ENCODE peak calls at places on chromosome 1, in nine cellular contexts. J is progenitor cell of endocrine pancreas; P is astrocyte of the spinal cord; I is CD4-positive, alpha-beta T cell; L is endothelial cell of umbilical vein; Z is WTC11; O is HFF-Myc; F is K562; N is body of pancreas. U is an unnamed sample.

GRCh38 chr1:82991569-82991968 is 1007.4 kb downstream of the TTLL7 start:
- DNase-seq in J (no peak), P (no peak), I (no peak), L (no peak), Z (no peak), O (peak; percentile 24), F (no peak), N (no peak), U (no peak)

GRCh38 chr1:209674957-209675566 is at the start of gene G0S2:
- DNase-seq in J (peak; percentile 24), P (peak; percentile 54), I (no peak), L (no peak), Z (peak; percentile 63), O (no peak), F (peak; percentile 29), N (peak; percentile 88), U (no peak)

GRCh38 chr1:150970818-150971582 is 3.6 kb downstream of the CERS2 start:
- DNase-seq in J (no peak), P (peak; percentile 13), I (no peak), L (no peak), Z (no peak), O (no peak), F (no peak), N (peak; percentile 90), U (no peak)

GRCh38 chr1:162732566-162733335 is 57.8 kb upstream of the HSD17B7 start:
- DNase-seq in J (no peak), P (no peak), I (no peak), L (no peak), Z (no peak), O (no peak), F (no peak), N (peak; percentile 81), U (no peak)

GRCh38 chr1:5220421-5220820 is 566.0 kb downstream of the AJAP1 start:
- DNase-seq in J (no peak), P (no peak), I (no peak), L (no peak), Z (no peak), O (no peak), F (no peak), N (no peak), U (no peak)

GRCh38 chr1:10851024-10852013 is 54.9 kb upstream of the CASZ1 start:
- DNase-seq in J (no peak), P (no peak), I (no peak), L (no peak), Z (no peak), O (no peak), F (no peak), N (no peak), U (no peak)

GRCh38 chr1:37246631-37247030 is 212.3 kb upstream of the GRIK3 start:
- DNase-seq in J (no peak), P (no peak), I (no peak), L (no peak), Z (no peak), O (no peak), F (no peak), N (no peak), U (no peak)

GRCh38 chr1:243974451-243975292 is 76.4 kb upstream of the ZBTB18 start:
- DNase-seq in J (no peak), P (peak; percentile 21), I (no peak), L (peak; percentile 31), Z (no peak), O (no peak), F (no peak), N (no peak), U (no peak)

GRCh38 chr1:155078496-155079209 is at the start of gene EFNA3:
- DNase-seq in J (no peak), P (peak; percentile 32), I (peak; percentile 50), L (peak; percentile 65), Z (peak; percentile 84), O (no peak), F (peak; percentile 98), N (peak; percentile 73), U (no peak)

GRCh38 chr1:70143052-70143659 is 62.2 kb downstream of the LRRC40 start:
- DNase-seq in J (no peak), P (peak; percentile 54), I (no peak), L (no peak), Z (no peak), O (peak; percentile 20), F (no peak), N (no peak), U (no peak)
- TF ChIP-seq CTCF in J (peak; percentile 40), P (peak; percentile 45), I (no peak), L (no peak), Z (no peak), O (peak; percentile 25), F (peak; percentile 34), N (no peak), U (peak; percentile 56)

GRCh38 chr1:91165033-91165654 is 143.3 kb upstream of the ZNF644 start:
- DNase-seq in J (peak; percentile 73), P (peak; percentile 43), I (peak; percentile 60), L (peak; percentile 52), Z (peak; percentile 95), O (peak; percentile 21), F (peak; percentile 91), N (peak; percentile 82), U (peak; percentile 89)
- TF ChIP-seq CTCF in J (peak; percentile 95), P (peak; percentile 100), I (peak; percentile 92), L (peak; percentile 97), Z (peak; percentile 97), O (peak; percentile 99), F (peak; percentile 94), N (peak; percentile 92), U (peak; percentile 87)

GRCh38 chr1:220511785-220512184 is 16.2 kb upstream of the MARK1 start:
- DNase-seq in J (no peak), P (no peak), I (no peak), L (no peak), Z (peak; percentile 63), O (no peak), F (no peak), N (no peak), U (no peak)
- TF ChIP-seq CTCF in J (peak; percentile 56), P (no peak), I (no peak), L (no peak), Z (peak; percentile 35), O (no peak), F (peak; percentile 46), N (no peak), U (no peak)

GRCh38 chr1:7095343-7095964 is 310.2 kb downstream of the CAMTA1 start:
- DNase-seq in J (no peak), P (no peak), I (no peak), L (no peak), Z (no peak), O (no peak), F (no peak), N (no peak), U (no peak)
- TF ChIP-seq CTCF in J (no peak), P (no peak), I (no peak), L (no peak), Z (no peak), O (no peak), F (no peak), N (no peak), U (no peak)

DNA sequence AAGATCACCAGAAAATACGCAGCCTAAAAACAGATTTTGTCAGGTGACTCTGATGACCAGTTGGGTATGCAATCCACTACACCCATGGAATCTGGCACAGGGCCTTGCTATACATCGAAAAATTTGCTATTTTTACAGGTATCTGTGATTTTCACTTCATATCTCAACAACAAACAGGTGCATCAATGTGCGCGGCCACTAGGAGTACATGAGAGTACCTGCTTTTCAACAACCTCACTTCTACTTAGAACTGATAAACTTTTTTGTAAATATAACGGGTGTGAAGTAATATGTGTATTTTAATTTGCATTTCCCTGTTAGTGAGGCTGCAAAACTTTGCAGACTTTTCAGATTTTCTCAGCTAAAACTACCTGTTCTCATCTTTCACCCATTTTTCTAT is 80.8 kb downstream of the SLC45A1 start:
- DNase-seq in J (no peak), P (no peak), I (no peak), L (no peak), Z (no peak), O (no peak), F (no peak), N (no peak), U (no peak)
- TF ChIP-seq CTCF in J (peak; percentile 32), P (no peak), I (no peak), L (no peak), Z (no peak), O (no peak), F (peak; percentile 26), N (no peak), U (no peak)

U was measured in osteocyte.